ENCODE peak calls at places on chromosome 18, in four cellular contexts. M is foreskin fibroblast, E is type B pancreatic cell, N is psoas muscle. S is an unnamed sample.

GRCh38 chr18:6414118-6414722 is 491 bp downstream of the L3MBTL4 start:
- DNase-seq in M (no peak), E (no peak), N (peak), S (peak)

GRCh38 chr18:26540041-26540628 is 8.2 kb downstream of the KCTD1 start:
- DNase-seq in M (peak), E (no peak), N (no peak), S (no peak)

GRCh38 chr18:51897884-51898283 is 442.1 kb upstream of the DCC start:
- DNase-seq in M (no peak), E (no peak), N (no peak), S (no peak)

GRCh38 chr18:3836483-3836882 is 386.5 kb downstream of the TGIF1 start:
- DNase-seq in M (no peak), E (no peak), N (no peak), S (no peak)

GRCh38 chr18:24153397-24153796 is 14.5 kb downstream of the CABYR start:
- DNase-seq in M (no peak), E (no peak), N (no peak), S (no peak)

GRCh38 chr18:23453657-23454011 is 547 bp downstream of the RIOK3 start:
- DNase-seq in M (peak), E (no peak), N (no peak), S (no peak)

GRCh38 chr18:47932603-47933002 is 2.1 kb upstream of the SMAD2 start:
- DNase-seq in M (no peak), E (no peak), N (no peak), S (peak)

GRCh38 chr18:477565-477964 is 22.9 kb downstream of the COLEC12 start:
- DNase-seq in M (no peak), E (no peak), N (no peak), S (no peak)

GRCh38 chr18:32346667-32347066 is 124.0 kb downstream of the GAREM1 start:
- DNase-seq in M (no peak), E (no peak), N (no peak), S (no peak)

GRCh38 chr18:23998811-23999210 is 15.7 kb upstream of the TTC39C start:
- DNase-seq in M (no peak), E (no peak), N (no peak), S (no peak)

GRCh38 chr18:21928925-21929324 is 188.3 kb downstream of the MIB1 start:
- DNase-seq in M (no peak), E (no peak), N (no peak), S (no peak)

GRCh38 chr18:3054785-3055184 is 41.8 kb upstream of the LPIN2 start:
- DNase-seq in M (no peak), E (no peak), N (no peak), S (no peak)

GRCh38 chr18:74252032-74252380 is 39.8 kb downstream of the CYB5A start:
- DNase-seq in M (peak), E (no peak), N (no peak), S (peak)

GRCh38 chr18:51017140-51017874 is 12.7 kb upstream of the SMAD4 start:
- DNase-seq in M (no peak), E (no peak), N (no peak), S (no peak)

GRCh38 chr18:55343396-55344073 is 244.5 kb downstream of the TCF4 start:
- DNase-seq in M (no peak), E (no peak), N (no peak), S (no peak)

GRCh38 chr18:44149706-44150105 is 531.0 kb upstream of the SETBP1 start:
- DNase-seq in M (peak), E (no peak), N (no peak), S (no peak)

GRCh38 chr18:3323900-3324299 is 62.0 kb downstream of the MYL12B start:
- DNase-seq in M (no peak), E (no peak), N (no peak), S (no peak)

GRCh38 chr18:46542545-46542944 is 114.5 kb downstream of the LOXHD1 start:
- DNase-seq in M (no peak), E (no peak), N (no peak), S (no peak)

GRCh38 chr18:12990977-12991838 is at the start of gene CEP192:
- DNase-seq in M (peak), E (peak), N (peak), S (peak)

GRCh38 chr18:58581265-58581664 is 47.6 kb downstream of the ALPK2 start:
- DNase-seq in M (peak), E (no peak), N (peak), S (no peak)

GRCh38 chr18:48662021-48662661 is 123.3 kb downstream of the CTIF start:
- DNase-seq in M (peak), E (no peak), N (no peak), S (no peak)

GRCh38 chr18:75545189-75545588 is 117.7 kb upstream of the SMIM21 start:
- DNase-seq in M (no peak), E (no peak), N (no peak), S (no peak)
- TF ChIP-seq CTCF in M (no peak), E (no peak), N (no peak), S (no peak)

GRCh38 chr18:78580835-78581339 is 398.7 kb upstream of the SALL3 start:
- DNase-seq in M (no peak), E (no peak), N (no peak), S (no peak)
- TF ChIP-seq CTCF in M (no peak), E (no peak), N (no peak), S (no peak)

GRCh38 chr18:49730951-49731391 is 82.4 kb downstream of the ACAA2 start:
- DNase-seq in M (no peak), E (no peak), N (no peak), S (no peak)

GRCh38 chr18:49727816-49728215 is 85.5 kb downstream of the ACAA2 start:
- DNase-seq in M (no peak), E (no peak), N (no peak), S (no peak)

GRCh38 chr18:49726564-49726963 is 86.8 kb downstream of the ACAA2 start:
- DNase-seq in M (no peak), E (no peak), N (no peak), S (no peak)

GRCh38 chr18:49725809-49726514 is 87.4 kb downstream of the ACAA2 start:
- DNase-seq in M (peak), E (no peak), N (peak), S (no peak)

GRCh38 chr18:49728542-49728941 is 84.8 kb downstream of the ACAA2 start:
- DNase-seq in M (no peak), E (no peak), N (peak), S (no peak)
- TF ChIP-seq CTCF in M (peak), E (peak), N (peak), S (peak)

GRCh38 chr18:8607776-8608682 is 1.2 kb upstream of the RAB12 start:
- DNase-seq in M (peak), E (no peak), N (no peak), S (no peak)
- TF ChIP-seq CTCF in M (no peak), E (no peak), N (no peak), S (no peak)

GRCh38 chr18:31101148-31102019 is 837 bp downstream of the DSC2 start:
- DNase-seq in M (no peak), E (peak), N (peak), S (peak)
- TF ChIP-seq CTCF in M (no peak), E (peak), N (no peak), S (no peak)

GRCh38 chr18:33746261-33746660 is 168.2 kb downstream of the ASXL3 start:
- DNase-seq in M (no peak), E (no peak), N (no peak), S (no peak)

GRCh38 chr18:33745396-33745795 is 167.4 kb downstream of the ASXL3 start:
- DNase-seq in M (no peak), E (no peak), N (no peak), S (no peak)

GRCh38 chr18:33749831-33750230 is 171.8 kb downstream of the ASXL3 start:
- DNase-seq in M (no peak), E (no peak), N (no peak), S (no peak)

DNA sequence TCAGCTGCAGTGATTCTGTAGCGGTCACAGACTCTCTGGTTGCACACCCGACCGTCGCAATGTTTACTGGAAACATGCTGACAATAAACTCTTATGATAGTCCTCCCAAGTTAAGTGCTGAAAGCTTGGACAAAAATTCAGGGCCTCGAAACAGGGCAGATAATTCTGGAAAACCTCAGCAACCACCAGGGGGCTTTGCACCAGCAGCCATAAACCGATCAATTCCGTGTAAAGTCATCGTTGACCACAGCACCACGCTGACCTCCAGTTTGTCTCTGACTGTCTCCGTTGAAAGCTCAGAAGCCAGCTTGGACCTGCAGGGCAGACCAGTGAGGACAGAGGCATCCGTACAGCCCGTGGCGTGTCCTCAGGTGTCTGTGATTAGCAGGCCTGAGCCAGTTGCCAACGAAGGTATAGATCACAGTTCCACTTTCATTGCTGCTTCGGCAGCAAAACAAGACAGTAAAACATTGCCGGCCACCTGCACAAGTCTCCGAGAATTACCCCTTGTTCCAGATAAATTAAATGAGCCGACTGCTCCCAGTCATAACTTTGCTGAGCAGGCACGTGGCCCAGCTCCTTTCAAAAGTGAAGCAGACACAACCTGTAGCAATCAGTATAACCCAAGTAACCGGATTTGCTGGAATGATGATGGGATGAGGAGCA is 166.1 kb downstream of the ASXL3 start:
- DNase-seq in M (no peak), E (no peak), N (no peak), S (no peak)
- TF ChIP-seq CTCF in M (no peak), E (peak), N (no peak), S (no peak)

DNA sequence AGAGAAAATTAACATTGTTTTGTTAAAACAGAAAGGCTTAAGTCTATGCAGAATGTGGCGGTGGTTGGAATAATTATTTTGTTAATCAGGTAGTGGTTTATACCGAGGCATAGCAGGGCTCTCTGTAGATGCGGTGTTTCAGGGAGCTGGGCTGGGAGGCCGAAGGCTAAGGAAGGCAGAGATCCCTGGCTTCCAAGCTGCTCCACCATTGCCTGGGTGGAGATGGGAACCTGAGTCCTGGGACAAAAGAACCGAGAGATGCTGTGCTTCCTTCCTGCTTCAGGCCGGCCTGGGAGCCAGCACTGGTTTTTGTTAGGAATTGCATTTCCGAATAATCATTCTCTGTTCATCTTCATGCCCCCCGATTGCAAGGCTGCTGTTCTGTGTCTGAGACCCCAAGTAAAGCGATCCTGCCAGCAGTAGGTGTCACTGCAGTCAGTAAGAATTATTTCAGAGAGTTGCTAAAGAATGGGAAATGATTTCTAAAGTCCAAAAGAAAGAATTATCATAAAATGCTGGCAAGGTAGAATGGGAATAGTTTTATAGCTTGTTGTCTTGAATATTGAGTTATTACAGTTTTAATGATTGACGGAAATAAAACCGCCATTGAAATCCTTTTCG is 824.9 kb downstream of the GALR1 start:
- DNase-seq in M (no peak), E (no peak), N (no peak), S (no peak)
- TF ChIP-seq CTCF in M (no peak), E (peak), N (no peak), S (no peak)

S was measured in CD14-positive monocyte.